ENCODE peak calls at places on chromosomes 3 and 15, in nine cellular contexts. B is GM23338; S is breast epithelium; L is tibial nerve; C is fibroblast of lung; G is CD8-positive, alpha-beta T cell; A is fibroblast of mammary gland; U is GM12878; M is IMR-90. N is an unnamed sample.

GRCh38 chr15:40468850-40469249 is 1.9 kb upstream of the CHST14 start:
- DNase-seq in B (no peak), S (no peak), L (no peak), C (no peak), G (no peak), A (no peak), U (no peak), M (no peak), N (no peak)

GRCh38 chr15:42581272-42581730 is 5.9 kb downstream of the STARD9 start:
- DNase-seq in B (peak), S (peak), L (peak), C (peak), G (peak), A (peak), U (no peak), M (peak), N (peak)

GRCh38 chr15:81047948-81048347 is 47.2 kb downstream of the TLNRD1 start:
- DNase-seq in B (no peak), S (no peak), L (no peak), C (no peak), G (no peak), A (no peak), U (no peak), M (no peak), N (no peak)

GRCh38 chr3:179181021-179181472 is 32.9 kb downstream of the PIK3CA start:
- DNase-seq in B (no peak), S (no peak), L (no peak), C (peak), G (no peak), A (peak), U (no peak), M (peak), N (no peak)

GRCh38 chr15:31272558-31273257 is 53.9 kb upstream of the KLF13 start:
- DNase-seq in B (no peak), S (peak), L (no peak), C (no peak), G (no peak), A (no peak), U (no peak), M (no peak), N (no peak)

GRCh38 chr3:194332858-194333211 is 18.3 kb downstream of the CPN2 start:
- DNase-seq in B (no peak), S (no peak), L (no peak), C (no peak), G (no peak), A (no peak), U (no peak), M (no peak), N (no peak)

GRCh38 chr15:78618490-78618934 is 2.3 kb downstream of the CHRNA3 start:
- DNase-seq in B (peak), S (peak), L (peak), C (peak), G (peak), A (peak), U (peak), M (peak), N (peak)

GRCh38 chr15:76377217-76377616 is 40.6 kb downstream of the ISL2 start:
- DNase-seq in B (no peak), S (no peak), L (no peak), C (no peak), G (no peak), A (no peak), U (no peak), M (no peak), N (no peak)

GRCh38 chr15:41474436-41474835 is 19.2 kb upstream of the ITPKA start:
- DNase-seq in B (no peak), S (no peak), L (no peak), C (no peak), G (no peak), A (no peak), U (no peak), M (no peak), N (no peak)
- TF ChIP-seq CTCF in B (no peak), S (no peak), L (no peak), C (no peak), G (no peak), A (no peak), U (no peak), M (no peak), N (no peak)

GRCh38 chr3:126070146-126070545 is 13.8 kb downstream of the SLC41A3 start:
- DNase-seq in B (no peak), S (no peak), L (no peak), C (no peak), G (no peak), A (no peak), U (no peak), M (no peak), N (no peak)

GRCh38 chr3:126064627-126065258 is 19.2 kb downstream of the SLC41A3 start:
- DNase-seq in B (no peak), S (no peak), L (no peak), C (no peak), G (no peak), A (no peak), U (no peak), M (no peak), N (no peak)

GRCh38 chr3:126063358-126063965 is 20.5 kb downstream of the SLC41A3 start:
- DNase-seq in B (no peak), S (no peak), L (no peak), C (no peak), G (no peak), A (no peak), U (no peak), M (no peak), N (no peak)

GRCh38 chr3:126067959-126068358 is 16.0 kb downstream of the SLC41A3 start:
- DNase-seq in B (no peak), S (no peak), L (no peak), C (no peak), G (no peak), A (no peak), U (no peak), M (no peak), N (no peak)

DNA sequence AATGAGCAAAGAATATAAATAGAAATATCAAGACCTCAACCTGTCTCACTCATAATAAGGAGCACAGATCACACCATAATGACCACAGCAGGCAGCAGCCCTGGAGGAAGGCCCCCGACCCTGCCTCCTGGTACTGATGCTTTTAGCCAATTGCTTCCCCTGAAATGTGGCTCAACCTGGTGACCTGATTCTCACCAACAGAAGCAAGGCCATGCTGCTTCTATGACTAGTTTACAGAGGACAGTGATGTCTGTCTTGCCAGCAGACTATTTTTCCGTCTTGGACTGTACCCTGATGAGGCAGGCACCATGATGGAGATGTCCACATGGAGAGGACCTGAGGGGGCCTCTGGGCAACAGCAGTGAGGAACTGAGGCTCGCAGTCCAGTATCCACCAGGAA is 18.0 kb downstream of the SLC41A3 start:
- DNase-seq in B (no peak), S (no peak), L (no peak), C (no peak), G (no peak), A (no peak), U (no peak), M (no peak), N (no peak)
- TF ChIP-seq CTCF in B (no peak), S (no peak), L (no peak), C (no peak), G (no peak), A (no peak), U (no peak), M (no peak), N (no peak)

DNA sequence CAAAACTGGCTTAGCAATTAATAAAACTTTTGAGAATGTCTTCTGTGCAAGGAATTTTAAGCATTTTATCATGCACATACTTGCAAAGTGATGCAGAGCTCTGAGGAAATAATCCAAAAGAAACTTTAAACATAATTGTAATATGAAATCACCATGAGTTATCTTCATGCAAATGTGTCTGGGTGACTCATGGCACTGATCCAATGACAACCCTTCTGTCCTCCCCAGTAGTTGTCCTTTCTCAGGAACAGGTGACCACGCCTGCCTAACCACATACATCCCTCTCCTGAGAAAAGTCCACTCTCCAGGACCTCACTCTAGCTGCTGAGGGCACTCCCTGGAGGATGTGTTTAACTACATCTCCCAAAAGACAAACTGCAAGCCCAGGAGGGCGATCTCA is 530.6 kb upstream of the IL12A start:
- DNase-seq in B (peak), S (no peak), L (no peak), C (peak), G (no peak), A (peak), U (no peak), M (peak), N (no peak)
- TF ChIP-seq CTCF in B (no peak), S (no peak), L (no peak), C (no peak), G (no peak), A (no peak), U (no peak), M (no peak), N (no peak)

GRCh38 chr3:134677196-134677986 is 26.6 kb upstream of the KY start:
- DNase-seq in B (peak), S (no peak), L (no peak), C (no peak), G (no peak), A (no peak), U (no peak), M (no peak), N (no peak)
- TF ChIP-seq CTCF in B (peak), S (no peak), L (no peak), C (peak), G (no peak), A (peak), U (peak), M (peak), N (peak)

GRCh38 chr3:54831091-54831490 is 96.8 kb downstream of the LRTM1 start:
- DNase-seq in B (no peak), S (no peak), L (no peak), C (no peak), G (no peak), A (no peak), U (no peak), M (no peak), N (no peak)

GRCh38 chr3:54827766-54828165 is 100.1 kb downstream of the LRTM1 start:
- DNase-seq in B (no peak), S (no peak), L (no peak), C (no peak), G (no peak), A (no peak), U (no peak), M (no peak), N (no peak)

GRCh38 chr3:54827056-54827687 is 100.7 kb downstream of the LRTM1 start:
- DNase-seq in B (no peak), S (no peak), L (no peak), C (no peak), G (no peak), A (no peak), U (no peak), M (no peak), N (no peak)

GRCh38 chr3:54826255-54826691 is 101.6 kb downstream of the LRTM1 start:
- DNase-seq in B (no peak), S (no peak), L (peak), C (peak), G (no peak), A (peak), U (no peak), M (peak), N (no peak)

DNA sequence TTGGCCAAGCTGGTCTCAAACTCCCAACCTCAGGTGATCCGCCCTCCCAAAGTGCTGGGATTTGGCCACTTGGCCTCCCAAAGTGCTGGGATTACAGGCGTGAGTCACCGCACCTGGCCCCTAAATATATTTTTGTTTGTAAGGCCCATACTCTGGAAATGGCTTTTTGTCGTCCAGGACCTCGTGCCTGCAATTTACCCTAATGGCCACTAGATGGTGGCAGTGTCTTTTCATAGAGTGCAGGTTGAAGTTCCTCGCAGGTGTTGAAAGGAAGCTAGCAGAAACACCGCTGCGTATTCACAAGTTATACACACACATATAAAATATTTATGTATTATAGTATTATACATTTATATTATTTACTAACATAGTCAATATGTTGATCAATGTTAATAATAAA is 97.2 kb downstream of the LRTM1 start:
- DNase-seq in B (peak), S (no peak), L (no peak), C (peak), G (no peak), A (peak), U (no peak), M (peak), N (no peak)
- TF ChIP-seq CTCF in B (peak), S (no peak), L (peak), C (peak), G (peak), A (peak), U (peak), M (peak), N (peak)

GRCh38 chr3:176651622-176652021 is 545.7 kb downstream of the TBL1XR1 start:
- DNase-seq in B (no peak), S (no peak), L (no peak), C (no peak), G (no peak), A (peak), U (no peak), M (no peak), N (no peak)

GRCh38 chr3:176647988-176648387 is 549.3 kb downstream of the TBL1XR1 start:
- DNase-seq in B (no peak), S (no peak), L (no peak), C (no peak), G (no peak), A (no peak), U (no peak), M (no peak), N (no peak)

GRCh38 chr3:176650478-176650877 is 546.8 kb downstream of the TBL1XR1 start:
- DNase-seq in B (no peak), S (no peak), L (no peak), C (peak), G (no peak), A (peak), U (no peak), M (peak), N (no peak)
- TF ChIP-seq CTCF in B (no peak), S (no peak), L (no peak), C (no peak), G (no peak), A (peak), U (peak), M (no peak), N (peak)

GRCh38 chr3:23085256-23085655 is 117.9 kb upstream of the UBE2E2 start:
- DNase-seq in B (no peak), S (no peak), L (no peak), C (peak), G (no peak), A (no peak), U (no peak), M (no peak), N (no peak)

GRCh38 chr3:23086366-23086765 is 116.8 kb upstream of the UBE2E2 start:
- DNase-seq in B (no peak), S (no peak), L (no peak), C (no peak), G (no peak), A (no peak), U (no peak), M (no peak), N (no peak)

GRCh38 chr3:23084367-23084766 is 118.8 kb upstream of the UBE2E2 start:
- DNase-seq in B (no peak), S (no peak), L (no peak), C (no peak), G (no peak), A (no peak), U (no peak), M (no peak), N (no peak)

DNA sequence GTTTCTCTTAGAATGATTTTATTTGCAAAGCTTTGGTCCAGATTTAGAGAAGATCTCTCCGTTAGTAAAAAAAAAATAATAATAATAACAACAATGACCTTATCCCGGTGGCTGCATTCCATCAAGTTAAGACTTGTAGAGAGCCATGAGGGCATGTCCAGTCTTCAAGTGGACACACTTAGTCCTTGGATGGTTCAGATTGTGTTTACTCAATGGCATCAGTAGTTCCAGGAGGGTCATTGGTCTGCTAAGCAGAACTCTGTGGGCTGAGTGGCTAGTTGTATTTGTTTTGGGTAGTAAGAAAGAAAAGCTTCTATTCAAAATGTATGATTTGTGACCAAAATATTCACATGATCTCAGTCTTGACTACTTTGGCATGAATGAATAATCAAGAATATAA is 116.3 kb upstream of the UBE2E2 start:
- DNase-seq in B (no peak), S (no peak), L (no peak), C (no peak), G (no peak), A (no peak), U (no peak), M (no peak), N (no peak)
- TF ChIP-seq CTCF in B (no peak), S (no peak), L (no peak), C (no peak), G (no peak), A (no peak), U (no peak), M (no peak), N (no peak)

GRCh38 chr3:78844307-78844706 is 923.5 kb downstream of the ROBO1 start:
- DNase-seq in B (no peak), S (no peak), L (no peak), C (no peak), G (no peak), A (no peak), U (no peak), M (no peak), N (no peak)
- TF ChIP-seq CTCF in B (no peak), S (no peak), L (no peak), C (no peak), G (no peak), A (no peak), U (no peak), M (no peak), N (no peak)

DNA sequence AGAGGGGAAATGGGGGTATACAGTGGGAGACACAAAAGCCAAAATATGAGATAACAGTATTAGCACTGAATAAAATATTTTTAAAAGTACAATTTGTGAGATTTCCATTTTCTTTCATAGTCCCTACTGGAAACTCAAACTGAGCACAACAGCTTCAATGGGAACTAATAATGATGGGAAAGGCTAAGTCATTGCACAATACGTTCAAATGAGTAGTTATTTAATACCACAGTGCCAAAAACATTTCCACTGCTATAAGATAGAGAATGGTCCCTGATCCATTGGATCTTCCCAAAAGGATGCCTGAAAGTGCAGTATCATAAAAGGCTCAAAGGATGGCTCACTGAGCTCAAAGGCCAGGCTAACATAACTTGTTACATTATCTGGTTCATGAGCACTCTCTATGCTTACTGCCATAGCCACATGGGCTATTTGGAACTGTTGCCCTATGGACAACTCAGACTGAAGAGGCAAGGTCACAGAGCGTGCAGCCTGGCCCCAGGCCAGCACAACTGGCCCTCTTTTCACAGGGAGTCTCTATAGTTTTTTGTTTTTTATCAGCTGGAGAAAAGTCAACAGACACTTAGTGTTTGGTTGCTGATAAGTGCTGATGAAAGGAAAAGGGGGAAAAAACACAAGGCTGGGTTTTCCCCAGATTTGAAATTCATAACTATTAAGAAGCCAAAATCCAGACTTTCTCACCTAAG is 54.1 kb upstream of the PPIB start:
- DNase-seq in B (no peak), S (no peak), L (no peak), C (peak), G (no peak), A (peak), U (no peak), M (no peak), N (no peak)
- TF ChIP-seq CTCF in B (no peak), S (no peak), L (no peak), C (no peak), G (no peak), A (no peak), U (no peak), M (no peak), N (no peak)

GRCh38 chr15:85489773-85490493 is 109.5 kb downstream of the AKAP13 start:
- DNase-seq in B (no peak), S (no peak), L (no peak), C (no peak), G (no peak), A (no peak), U (no peak), M (no peak), N (no peak)

GRCh38 chr15:85488997-85489396 is 108.6 kb downstream of the AKAP13 start:
- DNase-seq in B (no peak), S (no peak), L (no peak), C (no peak), G (no peak), A (no peak), U (no peak), M (no peak), N (no peak)

GRCh38 chr15:85480923-85481322 is 100.5 kb downstream of the AKAP13 start:
- DNase-seq in B (no peak), S (no peak), L (no peak), C (no peak), G (no peak), A (no peak), U (no peak), M (no peak), N (no peak)

GRCh38 chr15:85482896-85483295 is 102.5 kb downstream of the AKAP13 start:
- DNase-seq in B (no peak), S (no peak), L (no peak), C (peak), G (no peak), A (peak), U (no peak), M (peak), N (no peak)

GRCh38 chr15:85485956-85486567 is 105.7 kb downstream of the AKAP13 start:
- DNase-seq in B (peak), S (peak), L (peak), C (peak), G (peak), A (peak), U (peak), M (peak), N (peak)
- TF ChIP-seq CTCF in B (peak), S (peak), L (peak), C (peak), G (peak), A (peak), U (peak), M (peak), N (peak)

N was measured in progenitor cell of endocrine pancreas.